ENCODE peak calls at places on chromosomes 3 and 15, in five cellular contexts. One of them, this sample, is unnamed.

GRCh38 chr3:9012521-9012920 is 49.2 kb upstream of the RAD18 start:
- DNase-seq in uterus: no peak
- DNase-seq in gastrocnemius medialis: no peak
- DNase-seq in HCT116: no peak
- DNase-seq in esophagus muscularis mucosa: no peak
- DNase-seq in this sample: no peak

GRCh38 chr15:61796056-61796455 is 264.2 kb downstream of the VPS13C start:
- DNase-seq in HCT116: no peak
- DNase-seq in uterus: no peak
- DNase-seq in esophagus muscularis mucosa: no peak
- DNase-seq in gastrocnemius medialis: no peak
- DNase-seq in this sample: no peak

GRCh38 chr3:14042680-14043079 is 82.0 kb downstream of the CHCHD4 start:
- DNase-seq in HCT116: no peak
- DNase-seq in uterus: no peak
- DNase-seq in gastrocnemius medialis: no peak
- DNase-seq in esophagus muscularis mucosa: no peak
- DNase-seq in this sample: no peak

GRCh38 chr3:36695113-36695768 is 69.1 kb downstream of the DCLK3 start:
- DNase-seq in HCT116: no peak
- DNase-seq in esophagus muscularis mucosa: peak; percentile 86
- DNase-seq in gastrocnemius medialis: no peak
- DNase-seq in uterus: no peak
- DNase-seq in this sample: no peak

GRCh38 chr3:142910280-142910679 is 21.4 kb upstream of the PCOLCE2 start:
- DNase-seq in uterus: no peak
- DNase-seq in esophagus muscularis mucosa: no peak
- DNase-seq in HCT116: no peak
- DNase-seq in gastrocnemius medialis: no peak
- DNase-seq in this sample: no peak

GRCh38 chr15:68725736-68726135 is 95.0 kb downstream of the ANP32A start:
- DNase-seq in uterus: peak; percentile 74
- DNase-seq in gastrocnemius medialis: peak; percentile 50
- DNase-seq in esophagus muscularis mucosa: no peak
- DNase-seq in HCT116: no peak
- DNase-seq in this sample: no peak

GRCh38 chr3:17158941-17159682 is 274.4 kb downstream of the PLCL2 start:
- DNase-seq in uterus: no peak
- DNase-seq in esophagus muscularis mucosa: no peak
- DNase-seq in gastrocnemius medialis: peak; percentile 45
- DNase-seq in HCT116: no peak
- DNase-seq in this sample: no peak

GRCh38 chr3:27990347-27990746 is 251.1 kb upstream of the CMC1 start:
- DNase-seq in esophagus muscularis mucosa: no peak
- DNase-seq in HCT116: no peak
- DNase-seq in gastrocnemius medialis: no peak
- DNase-seq in uterus: no peak
- DNase-seq in this sample: no peak

GRCh38 chr3:11390411-11391171 is 118.4 kb downstream of the ATG7 start:
- DNase-seq in uterus: no peak
- DNase-seq in HCT116: no peak
- DNase-seq in esophagus muscularis mucosa: no peak
- DNase-seq in gastrocnemius medialis: no peak
- DNase-seq in this sample: no peak

GRCh38 chr3:141379250-141379872 is 11.1 kb downstream of the ZBTB38 start:
- DNase-seq in uterus: no peak
- DNase-seq in esophagus muscularis mucosa: no peak
- DNase-seq in gastrocnemius medialis: no peak
- DNase-seq in HCT116: no peak
- DNase-seq in this sample: no peak

GRCh38 chr3:47646362-47646761 is 67.7 kb upstream of the CSPG5 start:
- DNase-seq in uterus: no peak
- DNase-seq in HCT116: no peak
- DNase-seq in gastrocnemius medialis: no peak
- DNase-seq in esophagus muscularis mucosa: no peak
- DNase-seq in this sample: no peak

GRCh38 chr15:55937040-55937439 is 56.4 kb downstream of the NEDD4 start:
- DNase-seq in uterus: no peak
- DNase-seq in esophagus muscularis mucosa: no peak
- DNase-seq in gastrocnemius medialis: no peak
- DNase-seq in HCT116: no peak
- DNase-seq in this sample: no peak

GRCh38 chr15:33132722-33133345 is 61.7 kb downstream of the FMN1 start:
- DNase-seq in esophagus muscularis mucosa: no peak
- DNase-seq in HCT116: peak; percentile 59
- DNase-seq in gastrocnemius medialis: no peak
- DNase-seq in uterus: no peak
- DNase-seq in this sample: peak; percentile 11

GRCh38 chr15:66882251-66883020 is 180.4 kb downstream of the SMAD6 start:
- DNase-seq in HCT116: no peak
- DNase-seq in uterus: peak; percentile 46
- DNase-seq in esophagus muscularis mucosa: peak; percentile 90
- DNase-seq in gastrocnemius medialis: peak; percentile 59
- DNase-seq in this sample: no peak

GRCh38 chr3:57556459-57557087 is 499 bp downstream of the PDE12 start:
- DNase-seq in uterus: no peak
- DNase-seq in HCT116: no peak
- DNase-seq in gastrocnemius medialis: peak; percentile 22
- DNase-seq in esophagus muscularis mucosa: no peak
- DNase-seq in this sample: no peak

GRCh38 chr3:176193032-176193698 is 1004.1 kb downstream of the TBL1XR1 start:
- DNase-seq in HCT116: no peak
- DNase-seq in gastrocnemius medialis: no peak
- DNase-seq in uterus: no peak
- DNase-seq in esophagus muscularis mucosa: no peak
- DNase-seq in this sample: no peak

GRCh38 chr15:80173022-80173759 is 20.4 kb downstream of the FAH start:
- DNase-seq in HCT116: peak; percentile 42
- DNase-seq in gastrocnemius medialis: peak; percentile 87
- DNase-seq in esophagus muscularis mucosa: no peak
- DNase-seq in uterus: peak; percentile 57
- DNase-seq in this sample: peak; percentile 67

GRCh38 chr15:99434506-99435137 is 131.2 kb upstream of the MEF2A start:
- DNase-seq in esophagus muscularis mucosa: no peak
- DNase-seq in HCT116: no peak
- DNase-seq in gastrocnemius medialis: no peak
- DNase-seq in uterus: peak; percentile 9
- DNase-seq in this sample: no peak

GRCh38 chr3:27568393-27568792 is 84.2 kb upstream of the SLC4A7 start:
- DNase-seq in uterus: peak; percentile 42
- DNase-seq in gastrocnemius medialis: peak; percentile 31
- DNase-seq in HCT116: no peak
- DNase-seq in esophagus muscularis mucosa: no peak
- DNase-seq in this sample: no peak

GRCh38 chr3:155805204-155805801 is 775 bp downstream of the C3orf33 start:
- DNase-seq in esophagus muscularis mucosa: no peak
- DNase-seq in gastrocnemius medialis: peak; percentile 15
- DNase-seq in HCT116: peak; percentile 12
- DNase-seq in uterus: peak; percentile 44
- DNase-seq in this sample: no peak

GRCh38 chr15:99131441-99132023 is 26.7 kb downstream of the SYNM start:
- DNase-seq in gastrocnemius medialis: no peak
- DNase-seq in esophagus muscularis mucosa: no peak
- DNase-seq in uterus: no peak
- DNase-seq in HCT116: no peak
- DNase-seq in this sample: no peak

GRCh38 chr3:27285668-27286067 is 83.5 kb downstream of the NEK10 start:
- DNase-seq in gastrocnemius medialis: no peak
- DNase-seq in uterus: no peak
- DNase-seq in HCT116: no peak
- DNase-seq in esophagus muscularis mucosa: no peak
- DNase-seq in this sample: no peak

GRCh38 chr15:62844564-62845235 is 197.8 kb upstream of the TPM1 start:
- DNase-seq in uterus: no peak
- DNase-seq in gastrocnemius medialis: no peak
- DNase-seq in esophagus muscularis mucosa: no peak
- DNase-seq in HCT116: no peak
- DNase-seq in this sample: no peak

GRCh38 chr3:99542771-99543518 is 95.4 kb upstream of the COL8A1 start:
- DNase-seq in gastrocnemius medialis: no peak
- DNase-seq in esophagus muscularis mucosa: no peak
- DNase-seq in HCT116: no peak
- DNase-seq in uterus: no peak
- DNase-seq in this sample: no peak

GRCh38 chr15:52787123-52787503 is 3.0 kb downstream of the ONECUT1 start:
- DNase-seq in gastrocnemius medialis: no peak
- DNase-seq in uterus: no peak
- DNase-seq in HCT116: no peak
- DNase-seq in esophagus muscularis mucosa: no peak
- DNase-seq in this sample: no peak

GRCh38 chr3:130971208-130971607 is 55.4 kb downstream of the ASTE1 start:
- DNase-seq in esophagus muscularis mucosa: no peak
- DNase-seq in HCT116: no peak
- DNase-seq in gastrocnemius medialis: no peak
- DNase-seq in uterus: no peak
- DNase-seq in this sample: no peak

GRCh38 chr15:89836255-89837133 is 21.8 kb upstream of the ANPEP start:
- DNase-seq in gastrocnemius medialis: peak; percentile 43
- DNase-seq in HCT116: no peak
- DNase-seq in uterus: no peak
- DNase-seq in esophagus muscularis mucosa: peak; percentile 74
- DNase-seq in this sample: no peak

GRCh38 chr15:77775851-77776250 is 143.1 kb upstream of the LINGO1 start:
- DNase-seq in esophagus muscularis mucosa: no peak
- DNase-seq in gastrocnemius medialis: no peak
- DNase-seq in uterus: no peak
- DNase-seq in HCT116: no peak
- DNase-seq in this sample: no peak

GRCh38 chr15:31571676-31572075 is 245.0 kb downstream of the KLF13 start:
- DNase-seq in HCT116: no peak
- DNase-seq in esophagus muscularis mucosa: no peak
- DNase-seq in uterus: no peak
- DNase-seq in gastrocnemius medialis: no peak
- DNase-seq in this sample: no peak

GRCh38 chr3:10263549-10264363 is 15.5 kb downstream of the TATDN2 start:
- DNase-seq in gastrocnemius medialis: no peak
- DNase-seq in esophagus muscularis mucosa: no peak
- DNase-seq in HCT116: peak; percentile 22
- DNase-seq in uterus: peak; percentile 46
- DNase-seq in this sample: no peak

GRCh38 chr3:21734746-21735145 is 16.3 kb downstream of the ZNF385D start:
- DNase-seq in uterus: no peak
- DNase-seq in gastrocnemius medialis: no peak
- DNase-seq in HCT116: no peak
- DNase-seq in esophagus muscularis mucosa: no peak
- DNase-seq in this sample: no peak

GRCh38 chr3:21738935-21739334 is 12.1 kb downstream of the ZNF385D start:
- DNase-seq in esophagus muscularis mucosa: no peak
- DNase-seq in HCT116: no peak
- DNase-seq in uterus: no peak
- DNase-seq in gastrocnemius medialis: no peak
- DNase-seq in this sample: no peak

DNA sequence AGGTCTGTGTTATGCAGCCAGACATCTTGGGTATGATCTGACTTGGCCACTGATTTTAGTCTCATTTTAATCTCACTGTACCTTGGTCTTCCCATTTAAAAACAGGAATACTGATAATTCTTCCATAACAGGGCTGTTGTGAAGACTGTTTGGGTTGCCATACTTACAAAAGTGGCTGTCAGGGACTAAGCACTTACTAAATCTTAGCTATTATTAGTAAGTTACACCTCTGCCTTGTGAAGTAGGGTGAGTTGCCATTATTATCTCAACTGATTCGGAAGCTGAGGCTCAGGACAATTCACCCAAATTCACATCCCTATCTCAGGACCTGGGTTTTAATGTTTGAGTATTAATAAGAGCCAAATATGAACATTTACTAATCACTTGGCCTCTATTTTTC is 12.7 kb downstream of the ZNF385D start:
- DNase-seq in esophagus muscularis mucosa: no peak
- DNase-seq in gastrocnemius medialis: no peak
- DNase-seq in uterus: no peak
- DNase-seq in HCT116: no peak
- DNase-seq in this sample: no peak
- TF ChIP-seq POLR2A in esophagus muscularis mucosa: no peak
- TF ChIP-seq POLR2A in gastrocnemius medialis: no peak
- TF ChIP-seq POLR2A in uterus: no peak
- TF ChIP-seq POLR2A in HCT116: no peak
- TF ChIP-seq POLR2A in this sample: no peak

DNA sequence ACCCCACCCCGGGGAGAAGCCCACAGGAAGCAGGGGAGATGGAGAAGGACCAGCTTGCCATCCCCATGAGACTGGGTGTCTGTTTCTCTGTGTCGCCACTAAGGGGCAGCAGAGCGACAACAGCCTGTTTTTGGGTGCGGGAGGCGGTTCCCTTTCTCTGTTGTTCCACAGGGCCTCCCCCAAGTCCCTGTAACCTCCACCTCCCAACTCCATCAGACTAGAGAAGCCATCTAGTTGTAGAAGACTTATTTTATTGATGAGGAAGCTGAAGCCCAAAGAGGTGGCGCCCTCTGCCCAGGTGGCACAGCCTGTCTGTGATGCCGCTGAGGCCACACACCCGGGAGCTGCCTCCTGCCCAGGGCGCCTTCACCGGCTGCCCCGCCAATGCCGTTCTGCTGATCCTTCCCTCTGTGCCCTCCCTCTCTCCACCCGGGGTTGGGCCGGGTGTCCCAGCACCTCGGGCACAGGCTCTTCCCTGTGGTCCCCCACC is 3.9 kb upstream of the CCDC9B start:
- DNase-seq in gastrocnemius medialis: peak; percentile 53
- DNase-seq in uterus: peak; percentile 56
- DNase-seq in esophagus muscularis mucosa: no peak
- DNase-seq in HCT116: no peak
- DNase-seq in this sample: peak; percentile 84
- TF ChIP-seq POLR2A in gastrocnemius medialis: no peak
- TF ChIP-seq POLR2A in uterus: no peak
- TF ChIP-seq POLR2A in esophagus muscularis mucosa: no peak
- TF ChIP-seq POLR2A in HCT116: no peak
- TF ChIP-seq POLR2A in this sample: no peak

DNA sequence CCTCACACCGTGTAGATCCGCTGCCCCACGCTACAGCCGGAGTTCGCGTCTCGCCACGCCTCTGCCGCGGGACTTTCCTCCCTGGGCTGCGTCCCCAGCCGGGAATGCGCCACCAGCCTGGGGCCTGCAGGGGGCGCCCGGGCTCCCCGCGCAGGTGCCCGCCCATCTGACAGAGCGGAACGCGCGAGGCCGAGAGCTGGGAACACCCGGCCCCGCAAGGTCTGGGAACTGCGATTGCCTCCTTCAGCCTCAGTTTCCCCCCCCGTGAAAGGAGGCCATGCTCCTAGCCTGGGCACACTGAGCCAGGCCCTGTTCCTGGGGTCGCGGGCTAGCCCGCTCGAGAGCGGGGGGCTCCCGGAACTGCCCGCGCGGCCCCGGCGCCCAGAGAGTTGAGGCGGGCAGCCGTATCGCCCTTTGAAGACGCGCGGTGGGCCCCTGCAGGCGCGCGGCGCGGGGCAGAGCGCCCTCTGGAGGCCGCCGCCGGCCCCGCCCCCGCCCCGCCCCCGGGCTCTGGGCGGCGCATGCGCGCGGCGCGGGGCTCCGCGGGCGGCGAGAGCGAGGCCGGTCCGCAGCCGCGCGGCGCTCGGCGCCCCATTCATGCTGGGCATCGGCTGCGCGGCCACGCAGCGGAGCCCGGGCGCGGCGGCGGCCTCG is at the start of gene PLXNA1:
- DNase-seq in gastrocnemius medialis: peak; percentile 60
- DNase-seq in uterus: peak; percentile 79
- DNase-seq in esophagus muscularis mucosa: no peak
- DNase-seq in HCT116: peak; percentile 64
- DNase-seq in this sample: peak; percentile 94
- TF ChIP-seq POLR2A in gastrocnemius medialis: no peak
- TF ChIP-seq POLR2A in uterus: peak; percentile 38
- TF ChIP-seq POLR2A in esophagus muscularis mucosa: no peak
- TF ChIP-seq POLR2A in HCT116: peak; percentile 48
- TF ChIP-seq POLR2A in this sample: no peak

GRCh38 chr3:49500408-49501257 is 30.6 kb downstream of the DAG1 start:
- DNase-seq in HCT116: peak; percentile 81
- DNase-seq in esophagus muscularis mucosa: no peak
- DNase-seq in gastrocnemius medialis: peak; percentile 93
- DNase-seq in uterus: peak; percentile 53
- DNase-seq in this sample: no peak
- TF ChIP-seq POLR2A in HCT116: no peak
- TF ChIP-seq POLR2A in esophagus muscularis mucosa: no peak
- TF ChIP-seq POLR2A in gastrocnemius medialis: peak; percentile 72
- TF ChIP-seq POLR2A in uterus: no peak
- TF ChIP-seq POLR2A in this sample: no peak